ENCODE peak calls at places on chromosomes 4 and X, in eight cellular contexts. One of them, this sample, is unnamed.

GRCh38 chr4:5821665-5822358 is 71.1 kb downstream of the CRMP1 start:
- DNase-seq in adrenal gland: no peak
- DNase-seq in psoas muscle: no peak
- DNase-seq in fibroblast of lung: no peak
- DNase-seq in pancreas: no peak
- DNase-seq in SJCRH30: no peak
- DNase-seq in cardiac muscle cell: no peak
- DNase-seq in CD8-positive, alpha-beta T cell: no peak
- DNase-seq in this sample: no peak

GRCh38 chrX:39752820-39753219 is 344.9 kb downstream of the BCOR start:
- DNase-seq in cardiac muscle cell: peak; percentile 70
- DNase-seq in psoas muscle: no peak
- DNase-seq in SJCRH30: no peak
- DNase-seq in fibroblast of lung: peak; percentile 43
- DNase-seq in pancreas: peak; percentile 50
- DNase-seq in CD8-positive, alpha-beta T cell: no peak
- DNase-seq in adrenal gland: peak; percentile 63
- DNase-seq in this sample: no peak

GRCh38 chr4:1577818-1578217 is 106.3 kb downstream of the FAM53A start:
- DNase-seq in fibroblast of lung: no peak
- DNase-seq in pancreas: no peak
- DNase-seq in adrenal gland: no peak
- DNase-seq in SJCRH30: no peak
- DNase-seq in CD8-positive, alpha-beta T cell: no peak
- DNase-seq in cardiac muscle cell: no peak
- DNase-seq in psoas muscle: peak; percentile 34
- DNase-seq in this sample: no peak

GRCh38 chrX:136163694-136164093 is 16.4 kb downstream of the FHL1 start:
- DNase-seq in SJCRH30: no peak
- DNase-seq in psoas muscle: no peak
- DNase-seq in cardiac muscle cell: no peak
- DNase-seq in fibroblast of lung: no peak
- DNase-seq in CD8-positive, alpha-beta T cell: no peak
- DNase-seq in pancreas: no peak
- DNase-seq in adrenal gland: no peak
- DNase-seq in this sample: peak; percentile 9

GRCh38 chr4:10456270-10457254 is 664 bp downstream of the ZNF518B start:
- DNase-seq in fibroblast of lung: peak; percentile 65
- DNase-seq in cardiac muscle cell: peak; percentile 74
- DNase-seq in pancreas: peak; percentile 41
- DNase-seq in CD8-positive, alpha-beta T cell: peak; percentile 40
- DNase-seq in adrenal gland: peak; percentile 52
- DNase-seq in psoas muscle: peak; percentile 70
- DNase-seq in SJCRH30: peak; percentile 45
- DNase-seq in this sample: peak; percentile 46

GRCh38 chrX:19772759-19773623 is 114.4 kb downstream of the SH3KBP1 start:
- DNase-seq in pancreas: no peak
- DNase-seq in CD8-positive, alpha-beta T cell: no peak
- DNase-seq in fibroblast of lung: peak; percentile 1
- DNase-seq in psoas muscle: no peak
- DNase-seq in adrenal gland: no peak
- DNase-seq in SJCRH30: peak; percentile 47
- DNase-seq in cardiac muscle cell: no peak
- DNase-seq in this sample: no peak

GRCh38 chr4:1196421-1197183 is 24.2 kb upstream of the SPON2 start:
- DNase-seq in cardiac muscle cell: no peak
- DNase-seq in CD8-positive, alpha-beta T cell: no peak
- DNase-seq in psoas muscle: no peak
- DNase-seq in pancreas: peak; percentile 9
- DNase-seq in SJCRH30: no peak
- DNase-seq in fibroblast of lung: no peak
- DNase-seq in adrenal gland: peak; percentile 18
- DNase-seq in this sample: no peak

GRCh38 chr4:20095805-20096541 is 155.7 kb upstream of the SLIT2 start:
- DNase-seq in pancreas: no peak
- DNase-seq in CD8-positive, alpha-beta T cell: no peak
- DNase-seq in cardiac muscle cell: no peak
- DNase-seq in fibroblast of lung: no peak
- DNase-seq in adrenal gland: no peak
- DNase-seq in SJCRH30: no peak
- DNase-seq in psoas muscle: no peak
- DNase-seq in this sample: no peak

GRCh38 chr4:156169011-156169410 is 215.3 kb upstream of the CTSO start:
- DNase-seq in adrenal gland: no peak
- DNase-seq in CD8-positive, alpha-beta T cell: no peak
- DNase-seq in fibroblast of lung: peak; percentile 90
- DNase-seq in cardiac muscle cell: peak; percentile 89
- DNase-seq in pancreas: peak; percentile 18
- DNase-seq in psoas muscle: no peak
- DNase-seq in SJCRH30: peak; percentile 35
- DNase-seq in this sample: peak; percentile 32

GRCh38 chr4:165351359-165352130 is 24.1 kb downstream of the MSMO1 start:
- DNase-seq in fibroblast of lung: no peak
- DNase-seq in pancreas: no peak
- DNase-seq in adrenal gland: no peak
- DNase-seq in CD8-positive, alpha-beta T cell: no peak
- DNase-seq in SJCRH30: peak; percentile 13
- DNase-seq in cardiac muscle cell: no peak
- DNase-seq in psoas muscle: no peak
- DNase-seq in this sample: no peak

GRCh38 chr4:107666134-107666533 is 53.9 kb downstream of the PAPSS1 start:
- DNase-seq in CD8-positive, alpha-beta T cell: no peak
- DNase-seq in adrenal gland: no peak
- DNase-seq in pancreas: no peak
- DNase-seq in SJCRH30: no peak
- DNase-seq in cardiac muscle cell: peak; percentile 68
- DNase-seq in fibroblast of lung: peak; percentile 63
- DNase-seq in psoas muscle: no peak
- DNase-seq in this sample: peak; percentile 58

GRCh38 chr4:25223770-25224375 is 10.0 kb upstream of the PI4K2B start:
- DNase-seq in SJCRH30: peak; percentile 46
- DNase-seq in psoas muscle: no peak
- DNase-seq in cardiac muscle cell: peak; percentile 53
- DNase-seq in adrenal gland: no peak
- DNase-seq in fibroblast of lung: peak; percentile 52
- DNase-seq in CD8-positive, alpha-beta T cell: no peak
- DNase-seq in pancreas: no peak
- DNase-seq in this sample: no peak

GRCh38 chrX:32877592-32877991 is 333.8 kb downstream of the DMD start:
- DNase-seq in SJCRH30: no peak
- DNase-seq in pancreas: no peak
- DNase-seq in cardiac muscle cell: no peak
- DNase-seq in psoas muscle: no peak
- DNase-seq in fibroblast of lung: no peak
- DNase-seq in adrenal gland: no peak
- DNase-seq in CD8-positive, alpha-beta T cell: no peak
- DNase-seq in this sample: no peak

GRCh38 chrX:774536-774935 is 143.9 kb downstream of the SHOX start:
- DNase-seq in fibroblast of lung: no peak
- DNase-seq in cardiac muscle cell: no peak
- DNase-seq in psoas muscle: no peak
- DNase-seq in pancreas: no peak
- DNase-seq in adrenal gland: no peak
- DNase-seq in CD8-positive, alpha-beta T cell: no peak
- DNase-seq in SJCRH30: no peak
- DNase-seq in this sample: no peak

GRCh38 chr4:138677651-138678202 is 337.9 kb upstream of the NOCT start:
- DNase-seq in CD8-positive, alpha-beta T cell: no peak
- DNase-seq in adrenal gland: no peak
- DNase-seq in psoas muscle: no peak
- DNase-seq in cardiac muscle cell: no peak
- DNase-seq in fibroblast of lung: no peak
- DNase-seq in SJCRH30: peak; percentile 42
- DNase-seq in pancreas: no peak
- DNase-seq in this sample: no peak

GRCh38 chr4:13706130-13706529 is 78.6 kb upstream of the BOD1L1 start:
- DNase-seq in psoas muscle: no peak
- DNase-seq in CD8-positive, alpha-beta T cell: no peak
- DNase-seq in cardiac muscle cell: no peak
- DNase-seq in SJCRH30: no peak
- DNase-seq in adrenal gland: no peak
- DNase-seq in fibroblast of lung: no peak
- DNase-seq in pancreas: no peak
- DNase-seq in this sample: no peak

GRCh38 chr4:115424852-115425251 is 311.4 kb upstream of the NDST4 start:
- DNase-seq in pancreas: no peak
- DNase-seq in SJCRH30: no peak
- DNase-seq in psoas muscle: no peak
- DNase-seq in fibroblast of lung: no peak
- DNase-seq in cardiac muscle cell: no peak
- DNase-seq in CD8-positive, alpha-beta T cell: no peak
- DNase-seq in adrenal gland: no peak
- DNase-seq in this sample: no peak

GRCh38 chr4:72564184-72564583 is 4.8 kb downstream of the ADAMTS3 start:
- DNase-seq in fibroblast of lung: peak; percentile 67
- DNase-seq in CD8-positive, alpha-beta T cell: no peak
- DNase-seq in pancreas: no peak
- DNase-seq in psoas muscle: no peak
- DNase-seq in SJCRH30: no peak
- DNase-seq in adrenal gland: no peak
- DNase-seq in cardiac muscle cell: peak; percentile 60
- DNase-seq in this sample: no peak

DNA sequence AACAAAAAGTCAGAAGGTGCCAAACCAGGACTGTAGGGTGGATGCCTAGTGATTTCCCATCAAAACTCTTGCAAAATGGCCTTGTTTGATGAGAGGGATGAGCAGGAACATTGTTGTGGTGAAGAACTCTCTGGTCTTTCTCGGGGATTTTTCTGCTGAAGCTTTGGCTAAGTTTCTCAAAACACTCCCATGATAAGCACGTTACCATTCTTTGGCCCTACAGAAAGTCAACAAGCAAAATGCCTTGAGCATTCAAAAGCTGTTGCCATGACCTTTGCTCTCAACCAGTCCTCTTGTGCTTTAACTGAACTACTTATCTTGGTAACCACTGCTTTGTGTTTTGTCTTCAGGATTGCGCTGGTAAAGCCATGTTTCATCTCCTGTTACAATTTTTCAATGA is 3.0 kb upstream of the SEC31A start:
- DNase-seq in SJCRH30: no peak
- DNase-seq in fibroblast of lung: no peak
- DNase-seq in adrenal gland: no peak
- DNase-seq in CD8-positive, alpha-beta T cell: no peak
- DNase-seq in cardiac muscle cell: peak; percentile 77
- DNase-seq in pancreas: no peak
- DNase-seq in psoas muscle: no peak
- DNase-seq in this sample: no peak
- H3K36me3 ChIP-seq in SJCRH30: peaks cover 58% of the 10 kb centered on the region
- H3K36me3 ChIP-seq in fibroblast of lung: peaks cover 5% of the 10 kb centered on the region
- H3K36me3 ChIP-seq in adrenal gland: no peaks in the 10 kb centered on the region
- H3K36me3 ChIP-seq in CD8-positive, alpha-beta T cell: peaks cover 8% of the 10 kb centered on the region
- H3K36me3 ChIP-seq in cardiac muscle cell: peaks cover 25% of the 10 kb centered on the region
- H3K36me3 ChIP-seq in pancreas: peaks cover 14% of the 10 kb centered on the region
- H3K36me3 ChIP-seq in psoas muscle: peaks cover 5% of the 10 kb centered on the region
- H3K36me3 ChIP-seq in this sample: peaks cover 67% of the 10 kb centered on the region

GRCh38 chr4:76703676-76704075 is 194.3 kb downstream of the SOWAHB start:
- DNase-seq in adrenal gland: no peak
- DNase-seq in psoas muscle: no peak
- DNase-seq in cardiac muscle cell: peak; percentile 35
- DNase-seq in SJCRH30: no peak
- DNase-seq in pancreas: no peak
- DNase-seq in CD8-positive, alpha-beta T cell: no peak
- DNase-seq in fibroblast of lung: no peak
- DNase-seq in this sample: peak; percentile 55
- H3K27ac ChIP-seq in adrenal gland: no peak overlapping the region
- H3K27ac ChIP-seq in psoas muscle: no peak overlapping the region
- H3K27ac ChIP-seq in cardiac muscle cell: no peak overlapping the region
- H3K27ac ChIP-seq in SJCRH30: peak overlapping the region; percentile 41
- H3K27ac ChIP-seq in pancreas: peak overlapping the region; percentile 83
- H3K27ac ChIP-seq in CD8-positive, alpha-beta T cell: no peak overlapping the region
- H3K27ac ChIP-seq in fibroblast of lung: no peak overlapping the region
- H3K27ac ChIP-seq in this sample: peak overlapping the region; percentile 61

GRCh38 chr4:7051144-7051495 is 7.9 kb downstream of the TADA2B start:
- DNase-seq in psoas muscle: no peak
- DNase-seq in fibroblast of lung: no peak
- DNase-seq in cardiac muscle cell: no peak
- DNase-seq in CD8-positive, alpha-beta T cell: no peak
- DNase-seq in pancreas: no peak
- DNase-seq in SJCRH30: no peak
- DNase-seq in adrenal gland: no peak
- DNase-seq in this sample: no peak
- H3K4me1 ChIP-seq in psoas muscle: peaks cover 51% of the 10 kb centered on the region
- H3K4me1 ChIP-seq in fibroblast of lung: no peaks in the 10 kb centered on the region
- H3K4me1 ChIP-seq in cardiac muscle cell: peaks cover 8% of the 10 kb centered on the region
- H3K4me1 ChIP-seq in CD8-positive, alpha-beta T cell: peaks cover 36% of the 10 kb centered on the region
- H3K4me1 ChIP-seq in pancreas: peaks cover 24% of the 10 kb centered on the region
- H3K4me1 ChIP-seq in SJCRH30: no peaks in the 10 kb centered on the region
- H3K4me1 ChIP-seq in adrenal gland: peaks cover 34% of the 10 kb centered on the region
- H3K4me1 ChIP-seq in this sample: no peaks in the 10 kb centered on the region

GRCh38 chrX:109843963-109844751 is 111.1 kb upstream of the ACSL4 start:
- DNase-seq in cardiac muscle cell: no peak
- DNase-seq in CD8-positive, alpha-beta T cell: no peak
- DNase-seq in adrenal gland: peak; percentile 51
- DNase-seq in SJCRH30: no peak
- DNase-seq in fibroblast of lung: no peak
- DNase-seq in pancreas: no peak
- DNase-seq in psoas muscle: no peak
- DNase-seq in this sample: no peak

GRCh38 chrX:109840585-109840984 is 107.5 kb upstream of the ACSL4 start:
- DNase-seq in cardiac muscle cell: peak; percentile 97
- DNase-seq in fibroblast of lung: peak; percentile 95
- DNase-seq in psoas muscle: no peak
- DNase-seq in adrenal gland: peak; percentile 68
- DNase-seq in SJCRH30: no peak
- DNase-seq in pancreas: peak; percentile 23
- DNase-seq in CD8-positive, alpha-beta T cell: no peak
- DNase-seq in this sample: peak; percentile 81

GRCh38 chrX:109841257-109841656 is 108.2 kb upstream of the ACSL4 start:
- DNase-seq in adrenal gland: no peak
- DNase-seq in SJCRH30: no peak
- DNase-seq in pancreas: no peak
- DNase-seq in fibroblast of lung: no peak
- DNase-seq in psoas muscle: no peak
- DNase-seq in cardiac muscle cell: no peak
- DNase-seq in CD8-positive, alpha-beta T cell: no peak
- DNase-seq in this sample: no peak

GRCh38 chrX:109842611-109843010 is 109.6 kb upstream of the ACSL4 start:
- DNase-seq in fibroblast of lung: no peak
- DNase-seq in psoas muscle: no peak
- DNase-seq in CD8-positive, alpha-beta T cell: no peak
- DNase-seq in adrenal gland: no peak
- DNase-seq in pancreas: no peak
- DNase-seq in cardiac muscle cell: peak; percentile 53
- DNase-seq in SJCRH30: no peak
- DNase-seq in this sample: no peak

DNA sequence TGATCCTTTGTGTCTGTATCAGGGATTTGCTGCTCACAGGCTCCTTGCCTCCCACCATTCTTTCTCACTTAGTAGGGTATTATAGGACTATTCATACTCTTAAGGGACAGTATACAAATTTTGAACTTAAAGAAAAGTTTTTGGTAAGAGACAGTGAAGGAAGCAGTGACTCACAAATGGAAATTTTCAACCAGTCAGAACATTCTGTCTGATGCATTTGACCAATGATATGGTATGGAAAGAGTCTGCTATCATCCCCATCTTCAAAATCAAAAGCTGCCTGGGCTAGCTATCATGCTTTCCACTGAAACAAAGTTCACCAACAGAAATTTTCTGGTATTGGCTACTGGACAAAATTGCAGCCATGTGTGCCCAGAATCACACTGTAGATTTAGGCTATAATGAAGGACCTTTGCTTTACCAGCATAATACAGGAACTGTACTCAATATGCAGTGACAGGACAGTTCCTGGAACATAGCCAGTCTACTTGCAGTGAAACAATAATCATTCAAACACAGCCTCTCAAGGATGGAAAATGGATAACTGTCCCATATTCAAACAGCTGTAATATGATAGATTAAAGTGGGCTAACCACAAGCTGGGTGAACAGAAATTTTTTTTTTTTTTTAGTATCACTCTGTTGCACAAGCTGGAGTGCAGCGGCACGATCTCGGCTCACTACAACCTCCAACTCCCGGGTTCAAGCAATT is 109.0 kb upstream of the ACSL4 start:
- DNase-seq in CD8-positive, alpha-beta T cell: no peak
- DNase-seq in psoas muscle: no peak
- DNase-seq in cardiac muscle cell: peak; percentile 42
- DNase-seq in SJCRH30: no peak
- DNase-seq in pancreas: no peak
- DNase-seq in fibroblast of lung: peak; percentile 50
- DNase-seq in adrenal gland: no peak
- DNase-seq in this sample: no peak
- H3K36me3 ChIP-seq in CD8-positive, alpha-beta T cell: no peaks in the 10 kb centered on the region
- H3K36me3 ChIP-seq in psoas muscle: no peaks in the 10 kb centered on the region
- H3K36me3 ChIP-seq in cardiac muscle cell: no peaks in the 10 kb centered on the region
- H3K36me3 ChIP-seq in SJCRH30: no peaks in the 10 kb centered on the region
- H3K36me3 ChIP-seq in pancreas: no peaks in the 10 kb centered on the region
- H3K36me3 ChIP-seq in fibroblast of lung: no peaks in the 10 kb centered on the region
- H3K36me3 ChIP-seq in adrenal gland: no peaks in the 10 kb centered on the region
- H3K36me3 ChIP-seq in this sample: no peaks in the 10 kb centered on the region

This sample was measured in SJSA1.